ENCODE peak calls at places on chromosomes 2 and 18, in six cellular contexts. Q is lung; U is CD8-positive, alpha-beta T cell; A is sigmoid colon; E is GM12865; B is BJ. R is an unnamed sample.

GRCh38 chr2:235148201-235149170 is 196.7 kb downstream of the SH3BP4 start:
- DNase-seq in U (peak; percentile 38), E (no peak), B (no peak), Q (no peak), A (no peak), R (no peak)

GRCh38 chr18:55588001-55588875 is at the start of gene TCF4:
- DNase-seq in Q (peak; percentile 49), E (peak; percentile 46), U (no peak), B (no peak), A (peak; percentile 80), R (peak; percentile 72)

GRCh38 chr2:202158796-202159195 is 79.6 kb downstream of the SUMO1 start:
- DNase-seq in U (no peak), B (no peak), Q (no peak), E (no peak), A (no peak), R (peak; percentile 29)

GRCh38 chr2:200913654-200914053 is 24.5 kb downstream of the NIF3L1 start:
- DNase-seq in Q (no peak), U (no peak), E (no peak), A (no peak), B (peak; percentile 45), R (peak; percentile 24)

GRCh38 chr2:18519991-18520604 is 40.4 kb downstream of the RDH14 start:
- DNase-seq in U (no peak), A (peak; percentile 59), Q (no peak), E (no peak), B (no peak), R (no peak)

GRCh38 chr18:32910694-32911296 is 138.0 kb upstream of the KLHL14 start:
- DNase-seq in A (no peak), U (no peak), B (no peak), E (no peak), Q (no peak), R (no peak)

GRCh38 chr18:62732631-62733030 is 17.3 kb downstream of the PHLPP1 start:
- DNase-seq in Q (no peak), U (no peak), A (no peak), B (no peak), E (no peak), R (no peak)

GRCh38 chr2:162084561-162084960 is 10.5 kb upstream of the DPP4 start:
- DNase-seq in Q (no peak), E (no peak), U (no peak), B (no peak), A (no peak), R (no peak)

GRCh38 chr2:207765541-207765940 is 4.2 kb downstream of the FZD5 start:
- DNase-seq in Q (peak; percentile 78), U (no peak), B (no peak), E (no peak), A (no peak), R (no peak)

DNA sequence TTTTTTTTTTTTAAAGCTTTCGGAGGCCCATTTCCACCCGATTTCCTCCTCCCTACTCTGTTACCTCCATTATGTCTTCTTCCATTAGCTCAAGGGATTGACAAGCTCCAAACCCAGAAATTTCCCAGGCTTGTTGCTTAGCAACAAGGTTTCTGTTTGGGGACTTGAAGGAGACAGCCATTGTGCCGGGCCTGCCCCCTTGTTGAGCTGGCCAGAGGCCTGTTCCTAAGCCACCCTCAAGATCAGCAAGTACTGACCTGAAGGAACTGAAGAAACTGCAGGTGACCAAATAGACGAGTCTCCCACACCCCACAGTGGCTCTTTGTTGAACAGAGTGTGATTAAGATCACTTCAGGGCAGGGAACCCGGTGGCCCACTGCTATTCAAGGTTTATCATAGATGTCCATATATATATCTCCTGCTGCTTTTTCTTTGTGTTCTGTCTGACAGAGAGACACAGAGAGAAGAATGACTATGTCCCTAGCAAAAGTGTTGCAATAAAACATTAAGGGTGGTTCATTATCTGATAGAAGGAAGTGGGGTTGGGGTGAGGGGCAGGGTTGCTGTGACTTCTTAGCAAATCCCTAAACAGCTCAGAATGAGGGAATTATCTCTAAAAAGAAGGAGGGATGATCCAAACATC is 69.2 kb downstream of the RNF144A start:
- DNase-seq in A (no peak), U (no peak), E (no peak), B (no peak), Q (no peak), R (peak; percentile 64)
- H3K4me3 ChIP-seq in A (no peak overlapping the region), U (no peak overlapping the region), E (no peak overlapping the region), B (no peak overlapping the region), Q (no peak overlapping the region), R (no peak overlapping the region)

GRCh38 chr2:3443685-3444084 is 64.2 kb downstream of the TRAPPC12 start:
- DNase-seq in A (no peak), E (no peak), B (no peak), Q (peak; percentile 26), U (no peak), R (no peak)
- TF ChIP-seq CTCF in A (no peak), E (no peak), B (no peak), Q (no peak), U (no peak), R (no peak)

GRCh38 chr2:111072220-111072871 is 48.4 kb upstream of the BCL2L11 start:
- DNase-seq in U (no peak), Q (no peak), E (no peak), B (peak; percentile 22), A (no peak), R (peak; percentile 77)
- H3K4me3 ChIP-seq in U (no peak overlapping the region), Q (no peak overlapping the region), E (no peak overlapping the region), B (no peak overlapping the region), A (no peak overlapping the region), R (no peak overlapping the region)

GRCh38 chr2:42928161-42928691 is 135.8 kb upstream of the HAAO start:
- DNase-seq in A (no peak), Q (no peak), B (no peak), U (no peak), E (no peak), R (no peak)

GRCh38 chr2:42929985-42930581 is 137.7 kb upstream of the HAAO start:
- DNase-seq in U (no peak), Q (no peak), B (no peak), A (no peak), E (no peak), R (peak; percentile 93)

GRCh38 chr2:42929577-42929984 is 137.2 kb upstream of the HAAO start:
- DNase-seq in B (no peak), E (no peak), U (no peak), Q (no peak), A (no peak), R (no peak)

GRCh38 chr2:42927334-42928160 is 135.2 kb upstream of the HAAO start:
- DNase-seq in A (no peak), Q (no peak), E (no peak), B (no peak), U (no peak), R (no peak)

DNA sequence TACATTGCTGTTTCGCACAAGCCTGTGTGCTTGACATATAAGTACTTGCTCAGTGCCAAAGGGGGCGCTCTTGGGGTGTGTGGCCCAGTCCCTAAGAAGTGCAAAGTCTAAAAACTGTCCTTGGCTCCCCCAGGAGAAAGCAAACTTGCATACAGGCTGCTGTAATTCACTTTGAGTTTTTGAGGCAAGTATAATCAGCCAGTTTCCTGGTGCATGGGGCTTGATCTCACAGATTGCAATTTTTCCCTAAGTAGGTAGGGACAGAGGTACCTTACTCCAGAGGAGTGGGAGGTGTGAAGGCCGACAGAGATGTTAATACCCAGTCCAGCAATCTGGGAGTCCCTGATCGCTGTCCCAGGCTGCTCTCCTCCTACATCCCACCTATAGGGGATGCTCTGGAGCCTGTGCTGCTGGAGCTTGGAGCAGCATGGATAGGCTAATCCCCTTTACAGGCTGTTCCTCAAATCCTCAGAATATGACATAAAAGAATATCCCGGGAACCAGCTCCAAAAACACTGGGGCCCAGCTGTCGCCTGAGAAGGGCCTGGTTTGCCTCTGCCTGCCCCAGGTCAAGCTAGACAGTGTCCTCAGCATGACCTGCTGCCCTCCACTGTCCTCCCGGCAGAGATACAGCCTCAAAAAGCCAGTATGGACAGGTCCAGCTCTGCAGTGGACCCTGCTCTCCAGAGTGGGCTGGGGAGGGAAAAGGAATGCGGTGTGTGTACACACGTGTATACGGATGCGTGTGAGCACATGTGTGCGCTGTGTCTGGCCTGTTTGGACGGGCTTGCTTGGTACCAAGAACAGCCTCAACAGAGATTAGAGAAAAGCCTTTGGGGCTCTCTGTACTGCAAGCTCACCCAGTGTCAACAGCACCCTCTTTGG is 136.6 kb upstream of the HAAO start:
- DNase-seq in Q (no peak), U (no peak), A (no peak), B (no peak), E (peak; percentile 39), R (peak; percentile 69)
- TF ChIP-seq CTCF in Q (no peak), U (no peak), A (peak; percentile 23), B (peak; percentile 67), E (peak; percentile 12), R (peak; percentile 66)

GRCh38 chr2:178205853-178206516 is 11.7 kb downstream of the OSBPL6 start:
- DNase-seq in B (peak; percentile 21), A (no peak), U (no peak), E (no peak), Q (no peak), R (no peak)

GRCh38 chr2:178208817-178209216 is 14.5 kb downstream of the OSBPL6 start:
- DNase-seq in A (no peak), E (no peak), B (no peak), U (no peak), Q (no peak), R (peak; percentile 41)

GRCh38 chr2:178208336-178208735 is 14.0 kb downstream of the OSBPL6 start:
- DNase-seq in B (no peak), U (no peak), Q (no peak), E (no peak), A (no peak), R (no peak)

GRCh38 chr2:178211943-178212342 is 17.6 kb downstream of the OSBPL6 start:
- DNase-seq in U (no peak), B (no peak), Q (no peak), A (no peak), E (no peak), R (no peak)

DNA sequence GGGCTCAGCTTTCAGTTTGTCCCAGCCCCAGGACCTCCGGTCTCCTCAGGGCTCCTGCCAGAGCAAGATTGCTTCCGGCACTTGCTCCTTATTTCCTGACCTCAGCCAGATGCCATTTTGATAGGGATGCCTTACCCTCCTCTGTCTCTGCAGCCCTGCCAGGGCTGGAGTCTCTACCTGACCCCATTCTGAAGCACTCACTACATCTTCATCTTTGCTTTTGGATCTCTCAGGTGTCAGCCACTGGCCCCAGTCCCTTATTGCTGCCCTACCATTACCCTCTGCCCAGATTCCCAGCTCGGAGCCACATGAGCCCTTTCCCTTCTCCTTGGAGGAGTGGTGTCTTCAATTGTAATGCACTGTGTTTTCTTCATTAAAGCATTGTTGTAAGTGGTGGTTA is 17.1 kb downstream of the OSBPL6 start:
- DNase-seq in E (no peak), B (no peak), U (no peak), A (no peak), Q (no peak), R (no peak)
- H3K4me3 ChIP-seq in E (no peak overlapping the region), B (no peak overlapping the region), U (no peak overlapping the region), A (no peak overlapping the region), Q (no peak overlapping the region), R (no peak overlapping the region)

GRCh38 chr2:8884812-8885211 is 47.4 kb upstream of the KIDINS220 start:
- DNase-seq in E (no peak), U (no peak), Q (no peak), B (no peak), A (no peak), R (no peak)
- TF ChIP-seq CTCF in E (no peak), U (no peak), Q (no peak), B (no peak), A (no peak), R (no peak)

GRCh38 chr2:232927793-232928563 is 57.9 kb downstream of the SNORC start:
- DNase-seq in A (no peak), B (no peak), U (no peak), Q (no peak), E (no peak), R (no peak)
- H3K4me3 ChIP-seq in A (peak overlapping the region; percentile 46), B (no peak overlapping the region), U (no peak overlapping the region), Q (no peak overlapping the region), E (no peak overlapping the region), R (no peak overlapping the region)

R was measured in cardiac fibroblast.